ENCODE peak calls at places on chromosome 17, in nine cellular contexts. X is mammary epithelial cell; O is NCI-H1436; K is stimulated activated CD8-positive, alpha-beta memory T cell treated with anti-CD3 and anti-CD28 coated beads, Interleukin-12 subunit alpha, Interleukin-12 subunit beta, amount 100 ng/mL, for 4 hours; Y is LoVo; R is AG08395; W is NCI-H2171 treated with DMSO at 0.1 percent for 48 hours; N is T-helper 1 cell; Z is A549. H is an unnamed sample.

GRCh38 chr17:79808763-79809529 is 12.1 kb upstream of the CBX8 start:
- DNase-seq in W (peak; percentile 36), X (peak; percentile 62), N (peak; percentile 12), Z (peak; percentile 90), K (no peak), O (peak; percentile 81), Y (no peak), R (no peak), H (no peak)

GRCh38 chr17:74444406-74444805 is 12.5 kb downstream of the GPRC5C start:
- DNase-seq in Z (no peak), X (no peak), R (no peak), K (no peak), Y (no peak), N (no peak), W (no peak), O (no peak), H (no peak)

GRCh38 chr17:73042225-73042624 is 50.3 kb downstream of the SLC39A11 start:
- DNase-seq in R (no peak), Z (no peak), K (no peak), W (no peak), Y (no peak), X (no peak), O (no peak), N (no peak), H (no peak)

GRCh38 chr17:62778990-62779681 is 29.0 kb downstream of the MARCHF10 start:
- DNase-seq in O (peak; percentile 89), X (peak; percentile 99), R (peak; percentile 84), W (peak; percentile 98), Y (peak; percentile 62), N (no peak), Z (peak; percentile 68), K (no peak), H (peak; percentile 84)

GRCh38 chr17:38577244-38577643 is 28.5 kb downstream of the SRCIN1 start:
- DNase-seq in R (no peak), Y (no peak), N (no peak), Z (no peak), W (peak; percentile 26), X (no peak), O (no peak), K (no peak), H (no peak)

GRCh38 chr17:37568350-37569053 is 40.7 kb downstream of the SYNRG start:
- DNase-seq in O (no peak), Y (no peak), N (no peak), W (no peak), Z (no peak), R (no peak), K (no peak), X (no peak), H (no peak)

GRCh38 chr17:78527345-78527744 is 49.9 kb downstream of the DNAH17 start:
- DNase-seq in Z (no peak), Y (no peak), X (no peak), N (no peak), R (no peak), O (no peak), W (no peak), K (no peak), H (no peak)

GRCh38 chr17:2025220-2025621 is at the start of gene RTN4RL1:
- DNase-seq in Y (peak; percentile 49), Z (peak; percentile 80), O (peak; percentile 88), X (peak; percentile 85), W (peak; percentile 85), R (peak; percentile 85), N (peak; percentile 67), K (peak; percentile 53), H (peak; percentile 21)

GRCh38 chr17:10063730-10064221 is 134.6 kb downstream of the GAS7 start:
- DNase-seq in O (no peak), Y (no peak), Z (no peak), R (peak; percentile 56), N (no peak), K (peak; percentile 22), W (no peak), X (no peak), H (no peak)

GRCh38 chr17:79089720-79090502 is 15.3 kb downstream of the ENGASE start:
- DNase-seq in O (no peak), N (no peak), R (no peak), W (peak; percentile 44), Y (no peak), X (no peak), K (no peak), Z (no peak), H (no peak)